ENCODE peak calls at places on chromosomes 11 and 22, in four cellular contexts. One of them, this sample, is unnamed.

GRCh38 chr11:6638437-6638836 is 17.2 kb downstream of the DCHS1 start:
- DNase-seq in fibroblast of the aortic adventitia: peak; percentile 17
- DNase-seq in mammary epithelial cell: no peak
- DNase-seq in MM.1S: no peak
- DNase-seq in this sample: no peak

GRCh38 chr22:19036523-19037273 is 85.5 kb downstream of the DGCR2 start:
- DNase-seq in MM.1S: no peak
- DNase-seq in mammary epithelial cell: no peak
- DNase-seq in fibroblast of the aortic adventitia: no peak
- DNase-seq in this sample: peak; percentile 12

GRCh38 chr11:68840661-68841653 is 759 bp downstream of the CPT1A start:
- DNase-seq in mammary epithelial cell: no peak
- DNase-seq in MM.1S: peak; percentile 57
- DNase-seq in fibroblast of the aortic adventitia: peak; percentile 63
- DNase-seq in this sample: peak; percentile 40

GRCh38 chr22:29940526-29940925 is 57.6 kb downstream of the MTMR3 start:
- DNase-seq in MM.1S: no peak
- DNase-seq in mammary epithelial cell: no peak
- DNase-seq in fibroblast of the aortic adventitia: no peak
- DNase-seq in this sample: no peak

GRCh38 chr11:12482839-12483238 is 105.5 kb downstream of the PARVA start:
- DNase-seq in fibroblast of the aortic adventitia: no peak
- DNase-seq in mammary epithelial cell: no peak
- DNase-seq in MM.1S: no peak
- DNase-seq in this sample: no peak

GRCh38 chr11:117870176-117870952 is 6.1 kb downstream of the FXYD6 start:
- DNase-seq in fibroblast of the aortic adventitia: no peak
- DNase-seq in mammary epithelial cell: peak; percentile 38
- DNase-seq in MM.1S: no peak
- DNase-seq in this sample: no peak

GRCh38 chr22:19359554-19360299 is 68.2 kb upstream of the CLTCL1 start:
- DNase-seq in fibroblast of the aortic adventitia: no peak
- DNase-seq in MM.1S: no peak
- DNase-seq in mammary epithelial cell: no peak
- DNase-seq in this sample: no peak

GRCh38 chr11:111996129-111996528 is 29.1 kb upstream of the DLAT start:
- DNase-seq in MM.1S: no peak
- DNase-seq in mammary epithelial cell: no peak
- DNase-seq in fibroblast of the aortic adventitia: no peak
- DNase-seq in this sample: no peak

GRCh38 chr11:35321111-35321510 is 98.2 kb downstream of the SLC1A2 start:
- DNase-seq in mammary epithelial cell: no peak
- DNase-seq in MM.1S: no peak
- DNase-seq in fibroblast of the aortic adventitia: no peak
- DNase-seq in this sample: no peak

GRCh38 chr11:114384487-114384886 is 15.8 kb downstream of the C11orf71 start:
- DNase-seq in fibroblast of the aortic adventitia: no peak
- DNase-seq in mammary epithelial cell: peak; percentile 48
- DNase-seq in MM.1S: no peak
- DNase-seq in this sample: no peak

GRCh38 chr22:28231423-28231822 is 312.4 kb upstream of the PITPNB start:
- DNase-seq in fibroblast of the aortic adventitia: peak; percentile 42
- DNase-seq in MM.1S: no peak
- DNase-seq in mammary epithelial cell: no peak
- DNase-seq in this sample: peak; percentile 39

GRCh38 chr11:117010808-117011540 is 87.3 kb downstream of the SIK3 start:
- DNase-seq in MM.1S: no peak
- DNase-seq in fibroblast of the aortic adventitia: peak; percentile 89
- DNase-seq in mammary epithelial cell: peak; percentile 95
- DNase-seq in this sample: peak; percentile 97

GRCh38 chr11:122742350-122742749 is 86.8 kb downstream of the UBASH3B start:
- DNase-seq in mammary epithelial cell: no peak
- DNase-seq in fibroblast of the aortic adventitia: no peak
- DNase-seq in MM.1S: no peak
- DNase-seq in this sample: no peak

GRCh38 chr22:23070418-23071162 is at the start of gene GNAZ:
- DNase-seq in MM.1S: no peak
- DNase-seq in mammary epithelial cell: no peak
- DNase-seq in fibroblast of the aortic adventitia: no peak
- DNase-seq in this sample: no peak

GRCh38 chr11:123381817-123382554 is 48.1 kb upstream of the GRAMD1B start:
- DNase-seq in mammary epithelial cell: no peak
- DNase-seq in fibroblast of the aortic adventitia: no peak
- DNase-seq in MM.1S: peak; percentile 61
- DNase-seq in this sample: no peak

GRCh38 chr11:14342906-14343305 is 16.1 kb downstream of the RRAS2 start:
- DNase-seq in fibroblast of the aortic adventitia: peak; percentile 50
- DNase-seq in MM.1S: peak; percentile 61
- DNase-seq in mammary epithelial cell: no peak
- DNase-seq in this sample: peak; percentile 78

GRCh38 chr11:125165111-125165663 is 636 bp downstream of the PKNOX2 start:
- DNase-seq in mammary epithelial cell: peak; percentile 53
- DNase-seq in MM.1S: no peak
- DNase-seq in fibroblast of the aortic adventitia: peak; percentile 30
- DNase-seq in this sample: peak; percentile 11

GRCh38 chr11:105229758-105230157 is 90.2 kb upstream of the CARD18 start:
- DNase-seq in mammary epithelial cell: no peak
- DNase-seq in MM.1S: no peak
- DNase-seq in fibroblast of the aortic adventitia: no peak
- DNase-seq in this sample: no peak

GRCh38 chr11:48081151-48082010 is 101.0 kb downstream of the PTPRJ start:
- DNase-seq in MM.1S: no peak
- DNase-seq in mammary epithelial cell: peak; percentile 76
- DNase-seq in fibroblast of the aortic adventitia: peak; percentile 86
- DNase-seq in this sample: peak; percentile 76

GRCh38 chr11:2250485-2250884 is 19.9 kb downstream of the ASCL2 start:
- DNase-seq in MM.1S: no peak
- DNase-seq in mammary epithelial cell: no peak
- DNase-seq in fibroblast of the aortic adventitia: no peak
- DNase-seq in this sample: no peak

GRCh38 chr11:7965386-7965785 is at the start of gene NLRP10:
- DNase-seq in mammary epithelial cell: peak; percentile 91
- DNase-seq in MM.1S: no peak
- DNase-seq in fibroblast of the aortic adventitia: peak; percentile 57
- DNase-seq in this sample: peak; percentile 92

GRCh38 chr22:23692598-23693291 is 1.9 kb downstream of the RGL4 start:
- DNase-seq in MM.1S: no peak
- DNase-seq in fibroblast of the aortic adventitia: no peak
- DNase-seq in mammary epithelial cell: no peak
- DNase-seq in this sample: no peak

DNA sequence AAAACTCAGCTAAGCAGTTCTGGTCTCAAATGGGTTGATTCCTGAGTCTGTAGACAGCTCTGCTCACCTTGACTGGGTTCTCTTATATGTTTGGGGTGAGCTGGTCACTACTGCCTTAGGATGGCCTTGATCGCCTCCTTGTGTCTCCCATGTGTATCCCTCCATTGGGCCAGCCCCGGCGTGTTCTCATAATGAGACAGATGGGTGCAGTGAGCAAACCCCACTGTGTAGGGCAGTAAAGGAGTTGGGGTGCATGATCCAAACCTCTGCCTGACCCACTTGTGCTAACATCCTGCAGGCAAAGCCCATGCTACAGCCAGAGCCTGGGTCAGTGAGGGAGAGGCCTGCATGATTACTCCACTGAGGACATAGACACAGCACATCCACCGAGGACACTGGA is 657.6 kb downstream of the BRD1 start:
- DNase-seq in MM.1S: no peak
- DNase-seq in mammary epithelial cell: no peak
- DNase-seq in fibroblast of the aortic adventitia: no peak
- DNase-seq in this sample: no peak
- TF ChIP-seq CTCF in MM.1S: no peak
- TF ChIP-seq CTCF in mammary epithelial cell: no peak
- TF ChIP-seq CTCF in fibroblast of the aortic adventitia: no peak
- TF ChIP-seq CTCF in this sample: no peak

GRCh38 chr11:120942701-120943100 is 81.2 kb upstream of the TBCEL start:
- DNase-seq in MM.1S: no peak
- DNase-seq in fibroblast of the aortic adventitia: no peak
- DNase-seq in mammary epithelial cell: no peak
- DNase-seq in this sample: no peak
- H3K4me3 ChIP-seq in MM.1S: no peak overlapping the region
- H3K4me3 ChIP-seq in fibroblast of the aortic adventitia: no peak overlapping the region
- H3K4me3 ChIP-seq in mammary epithelial cell: no peak overlapping the region
- H3K4me3 ChIP-seq in this sample: no peak overlapping the region

GRCh38 chr22:37253164-37253660 is 9.1 kb upstream of the RAC2 start:
- DNase-seq in MM.1S: no peak
- DNase-seq in fibroblast of the aortic adventitia: no peak
- DNase-seq in mammary epithelial cell: no peak
- DNase-seq in this sample: no peak
- TF ChIP-seq CTCF in MM.1S: no peak
- TF ChIP-seq CTCF in fibroblast of the aortic adventitia: no peak
- TF ChIP-seq CTCF in mammary epithelial cell: no peak
- TF ChIP-seq CTCF in this sample: peak; percentile 5

DNA sequence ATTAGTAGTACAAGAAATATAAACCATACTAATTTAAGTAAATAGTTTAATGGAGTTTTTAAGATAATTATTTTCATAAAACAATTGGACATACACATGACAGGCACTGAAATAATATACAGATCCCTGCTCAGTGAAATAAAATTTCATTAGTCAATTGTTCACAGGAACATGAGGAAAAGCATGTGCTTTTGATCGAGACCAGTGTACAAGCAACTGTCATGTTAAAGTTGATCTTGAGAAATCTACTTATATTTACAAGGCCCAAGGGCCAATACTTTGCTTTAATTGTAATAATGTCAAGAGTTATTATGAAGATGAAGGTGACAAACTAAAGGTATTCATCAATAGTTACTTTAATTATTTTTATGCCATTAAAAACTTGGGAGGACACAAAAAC is 792.7 kb upstream of the LUZP2 start:
- DNase-seq in MM.1S: no peak
- DNase-seq in mammary epithelial cell: no peak
- DNase-seq in fibroblast of the aortic adventitia: no peak
- DNase-seq in this sample: no peak
- H3K4me3 ChIP-seq in MM.1S: no peak overlapping the region
- H3K4me3 ChIP-seq in mammary epithelial cell: no peak overlapping the region
- H3K4me3 ChIP-seq in fibroblast of the aortic adventitia: no peak overlapping the region
- H3K4me3 ChIP-seq in this sample: no peak overlapping the region

DNA sequence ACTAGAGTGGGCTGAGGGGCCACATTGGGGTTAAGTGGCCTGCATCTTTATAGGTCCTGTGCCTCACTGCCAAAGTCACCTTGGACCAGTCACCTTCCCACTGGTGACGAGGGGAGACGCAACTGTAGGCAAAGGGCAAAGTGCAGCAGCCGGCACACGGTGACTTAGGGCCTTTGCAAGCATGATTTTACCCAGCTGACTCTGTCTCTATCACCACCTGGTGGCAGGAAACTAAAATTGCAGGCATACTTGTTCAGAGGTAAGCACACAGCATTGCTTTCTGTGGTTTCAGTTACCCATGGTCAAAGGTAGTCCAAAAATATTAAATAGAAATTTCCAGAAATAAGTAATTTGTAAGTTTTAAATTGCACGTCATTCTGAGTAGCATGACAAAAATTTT is 1164.4 kb downstream of the BRD1 start:
- DNase-seq in fibroblast of the aortic adventitia: no peak
- DNase-seq in MM.1S: peak; percentile 23
- DNase-seq in mammary epithelial cell: no peak
- DNase-seq in this sample: peak; percentile 9
- TF ChIP-seq CTCF in fibroblast of the aortic adventitia: peak; percentile 19
- TF ChIP-seq CTCF in MM.1S: peak; percentile 59
- TF ChIP-seq CTCF in mammary epithelial cell: peak; percentile 24
- TF ChIP-seq CTCF in this sample: peak; percentile 32

GRCh38 chr22:43341565-43341964 is 1.6 kb downstream of the SCUBE1 start:
- DNase-seq in mammary epithelial cell: no peak
- DNase-seq in fibroblast of the aortic adventitia: no peak
- DNase-seq in MM.1S: no peak
- DNase-seq in this sample: no peak
- H3K4me3 ChIP-seq in mammary epithelial cell: no peak overlapping the region
- H3K4me3 ChIP-seq in fibroblast of the aortic adventitia: no peak overlapping the region
- H3K4me3 ChIP-seq in MM.1S: no peak overlapping the region
- H3K4me3 ChIP-seq in this sample: no peak overlapping the region

DNA sequence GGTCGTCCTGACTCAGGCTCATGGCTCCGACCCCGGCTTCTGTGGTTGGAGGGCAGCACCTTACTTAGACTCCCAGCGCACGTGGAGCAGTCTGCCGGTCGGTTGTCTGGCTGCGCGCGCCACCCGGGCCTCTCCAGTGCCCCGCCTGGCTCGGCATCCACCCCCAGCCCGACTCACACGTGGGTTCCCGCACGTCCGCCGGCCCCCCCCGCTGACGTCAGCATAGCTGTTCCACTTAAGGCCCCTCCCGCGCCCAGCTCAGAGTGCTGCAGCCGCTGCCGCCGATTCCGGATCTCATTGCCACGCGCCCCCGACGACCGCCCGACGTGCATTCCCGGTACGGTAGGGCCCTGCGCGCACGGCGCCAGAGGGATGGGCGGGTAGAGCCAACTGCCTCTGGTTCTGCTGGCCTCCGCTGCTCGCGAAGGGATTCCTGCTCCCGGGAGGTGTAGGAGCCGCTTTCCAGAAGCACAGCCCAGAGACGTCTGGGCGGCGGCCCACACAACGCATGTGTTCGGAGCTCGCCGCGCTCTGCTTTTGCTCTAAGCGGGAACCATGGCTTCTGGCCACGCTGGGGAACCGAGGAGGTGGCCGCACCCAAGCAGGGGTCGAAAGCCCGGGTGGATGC is at the start of gene LDHA:
- DNase-seq in mammary epithelial cell: peak; percentile 96
- DNase-seq in MM.1S: peak; percentile 98
- DNase-seq in fibroblast of the aortic adventitia: peak; percentile 95
- DNase-seq in this sample: peak; percentile 95
- TF ChIP-seq CTCF in mammary epithelial cell: no peak
- TF ChIP-seq CTCF in MM.1S: no peak
- TF ChIP-seq CTCF in fibroblast of the aortic adventitia: no peak
- TF ChIP-seq CTCF in this sample: no peak

DNA sequence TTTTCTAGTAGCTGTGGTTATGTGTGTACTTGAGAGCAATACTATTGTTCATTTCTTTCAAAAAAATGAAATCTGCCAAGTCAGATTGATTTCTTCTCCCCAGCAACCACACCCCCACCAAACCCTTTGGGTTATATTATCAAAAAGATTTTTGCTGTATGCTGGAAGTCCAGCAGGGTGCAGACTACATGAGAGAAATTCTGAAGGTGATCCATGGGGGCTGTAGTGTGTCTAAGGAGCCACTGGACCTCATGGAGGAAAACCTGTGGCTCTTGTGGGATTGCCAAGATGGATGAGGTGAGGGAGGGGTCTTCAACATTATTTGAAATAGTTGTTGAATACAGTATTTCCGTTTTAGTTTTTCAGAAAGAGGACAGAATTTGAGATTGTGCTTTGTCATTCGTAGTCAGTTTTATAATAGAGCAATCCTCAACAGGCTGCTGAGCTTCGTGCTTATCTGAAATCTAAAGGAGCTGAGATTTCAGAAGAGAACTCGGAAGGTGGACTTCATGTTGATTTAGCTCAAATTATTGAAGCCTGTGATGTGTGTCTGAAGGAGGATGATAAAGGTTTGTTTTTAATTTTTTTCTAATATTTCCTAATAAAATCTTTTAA is 3.1 kb downstream of the EIF3M start:
- DNase-seq in MM.1S: peak; percentile 22
- DNase-seq in fibroblast of the aortic adventitia: peak; percentile 30
- DNase-seq in mammary epithelial cell: peak; percentile 19
- DNase-seq in this sample: peak; percentile 46
- H3K4me3 ChIP-seq in MM.1S: no peak overlapping the region
- H3K4me3 ChIP-seq in fibroblast of the aortic adventitia: no peak overlapping the region
- H3K4me3 ChIP-seq in mammary epithelial cell: no peak overlapping the region
- H3K4me3 ChIP-seq in this sample: no peak overlapping the region